ENCODE peak calls at places on chromosomes 4 and X, in seven cellular contexts. Z is brain microvascular endothelial cell, M is left lung, I is endodermal cell, H is OCI-LY7, V is kidney epithelial cell, G is pancreas. E is an unnamed sample.

GRCh38 chrX:20265726-20266681 is 705 bp downstream of the RPS6KA3 start:
- DNase-seq in M (peak), H (peak), G (peak), I (peak), Z (no peak), V (no peak), E (peak)

GRCh38 chr4:151721466-151721865 is 39.3 kb downstream of the GATB start:
- DNase-seq in Z (no peak), I (no peak), V (no peak), G (no peak), M (no peak), H (no peak), E (no peak)

GRCh38 chr4:6239968-6240367 is 29.7 kb upstream of the WFS1 start:
- DNase-seq in H (no peak), M (no peak), Z (no peak), V (no peak), I (no peak), G (no peak), E (no peak)

GRCh38 chr4:172124656-172125308 is 311.6 kb downstream of the GALNTL6 start:
- DNase-seq in M (no peak), V (no peak), I (no peak), G (no peak), Z (no peak), H (no peak), E (no peak)

GRCh38 chrX:153032397-153033118 is 23.7 kb upstream of the PNMA3 start:
- DNase-seq in H (peak), M (peak), G (peak), V (no peak), I (peak), Z (peak), E (peak)

GRCh38 chr4:108502366-108502765 is 118.0 kb upstream of the RPL34 start:
- DNase-seq in Z (no peak), I (no peak), V (no peak), G (no peak), H (no peak), M (no peak), E (no peak)

GRCh38 chr4:46270986-46271596 is 118.8 kb downstream of the GABRA2 start:
- DNase-seq in Z (no peak), G (no peak), I (no peak), M (no peak), H (peak), V (no peak), E (peak)

GRCh38 chr4:52051213-52051614 is at the start of gene SPATA18:
- DNase-seq in Z (no peak), V (no peak), M (peak), I (no peak), H (no peak), G (peak), E (peak)

GRCh38 chr4:122798101-122798500 is 28.5 kb upstream of the FGF2 start:
- DNase-seq in Z (peak), I (peak), G (no peak), M (no peak), H (no peak), V (peak), E (peak)
- H3K4me3 ChIP-seq in Z (no peak), I (no peak), G (no peak), M (no peak), H (no peak), V (no peak), E (no peak)

GRCh38 chr4:110635155-110635479 is 12.2 kb upstream of the PITX2 start:
- DNase-seq in H (no peak), G (no peak), Z (no peak), I (no peak), V (no peak), M (no peak), E (no peak)

GRCh38 chr4:110636677-110637407 is 14.0 kb upstream of the PITX2 start:
- DNase-seq in V (no peak), Z (no peak), G (no peak), H (no peak), M (no peak), I (peak), E (no peak)

GRCh38 chr4:110634320-110635154 is 11.7 kb upstream of the PITX2 start:
- DNase-seq in V (no peak), Z (no peak), M (no peak), I (no peak), H (no peak), G (no peak), E (no peak)

GRCh38 chr4:110637408-110638131 is 14.7 kb upstream of the PITX2 start:
- DNase-seq in V (no peak), I (peak), M (no peak), H (no peak), Z (no peak), G (no peak), E (no peak)

DNA sequence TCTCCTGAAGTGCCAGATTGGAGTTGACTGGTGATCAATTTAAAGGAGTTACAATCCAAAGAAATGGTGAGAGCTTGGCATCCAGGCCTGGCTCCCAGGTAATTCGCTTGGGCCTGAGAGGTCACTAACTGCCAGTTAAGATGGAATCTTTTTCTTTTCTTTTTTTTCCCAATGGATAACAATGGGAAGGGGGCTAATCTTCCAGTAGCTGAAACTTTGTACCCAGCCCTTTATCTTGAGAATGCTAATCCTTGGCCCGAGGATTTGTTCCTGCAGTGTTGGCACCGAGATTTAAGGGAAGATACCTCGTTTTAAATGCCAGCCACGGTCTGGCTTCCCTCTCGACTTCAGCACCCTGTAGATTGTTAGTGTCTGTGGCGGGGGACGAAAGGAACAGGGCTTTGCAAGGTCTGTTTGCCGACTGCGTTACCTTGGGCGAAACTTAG is 13.4 kb upstream of the PITX2 start:
- DNase-seq in G (no peak), H (no peak), V (no peak), Z (no peak), M (no peak), I (no peak), E (no peak)
- H3K4me3 ChIP-seq in G (no peak), H (no peak), V (no peak), Z (no peak), M (no peak), I (peak), E (no peak)

DNA sequence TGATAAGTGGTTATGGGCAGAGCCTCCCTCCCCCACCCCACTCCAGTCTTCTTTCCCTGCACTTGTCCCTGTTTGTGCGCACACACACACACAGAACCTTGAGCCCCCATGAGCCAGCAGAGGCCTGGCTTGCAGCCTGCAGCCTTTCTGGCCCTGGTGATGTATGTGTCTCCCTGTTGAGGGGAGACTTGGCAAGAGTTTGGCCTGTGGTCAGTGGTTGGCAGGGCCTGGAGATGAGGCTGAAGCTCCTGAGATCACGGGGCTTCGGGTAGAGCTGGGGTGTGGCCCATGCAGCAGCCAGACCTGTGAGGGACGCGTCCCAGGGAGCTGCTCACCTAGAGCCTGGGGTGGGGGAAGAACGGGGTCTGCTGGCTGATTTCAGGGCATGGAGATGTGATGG is 2.3 kb downstream of the GPR173 start:
- DNase-seq in Z (no peak), G (no peak), M (no peak), V (no peak), I (no peak), H (no peak), E (no peak)
- H3K4me3 ChIP-seq in Z (no peak), G (no peak), M (no peak), V (no peak), I (no peak), H (no peak), E (no peak)

GRCh38 chr4:39062094-39062493 is at the start of gene KLHL5:
- DNase-seq in V (no peak), M (no peak), G (no peak), I (no peak), Z (no peak), H (no peak), E (peak)
- H3K4me3 ChIP-seq in V (no peak), M (no peak), G (no peak), I (no peak), Z (no peak), H (no peak), E (no peak)

DNA sequence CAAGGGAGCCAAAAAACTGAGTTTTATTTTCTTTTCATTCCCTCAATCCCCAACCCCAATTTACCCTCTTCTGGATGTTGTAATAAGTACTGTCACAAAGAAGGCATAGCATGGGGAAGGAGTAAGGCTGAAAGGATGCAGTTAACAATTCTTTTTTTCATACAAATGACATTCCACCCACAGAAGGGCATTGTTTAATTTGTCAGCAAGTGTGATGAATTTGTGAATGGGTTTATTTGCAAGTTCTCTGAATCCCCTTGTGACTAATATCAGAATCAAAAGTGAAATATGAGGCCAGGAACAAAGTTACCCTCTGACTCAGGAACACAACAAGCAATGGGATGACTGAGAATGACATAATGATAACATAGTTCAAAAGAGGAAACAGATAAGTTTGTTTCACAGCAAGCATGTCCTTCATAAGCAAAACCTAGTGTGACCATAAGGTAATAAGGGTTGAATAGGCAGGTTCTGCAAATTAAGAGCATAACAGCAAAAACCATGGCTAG is 2.1 kb downstream of the GEMIN8 start:
- DNase-seq in G (no peak), I (no peak), Z (peak), M (no peak), H (no peak), V (no peak), E (peak)
- H3K4me3 ChIP-seq in G (no peak), I (peak), Z (no peak), M (no peak), H (peak), V (no peak), E (peak)

E was measured in GM12865.